ENCODE peak calls at places on chromosomes 1 and 21, in seven cellular contexts. R, S, L, C, Q, H and A are unnamed samples.

GRCh38 chr1:161209790-161210409 is 5.2 kb upstream of the FCER1G start:
- DNase-seq in S (peak), H (peak), C (peak), Q (peak), R (peak), L (no peak), A (peak)

GRCh38 chr21:14862794-14863720 is 201.7 kb downstream of the NRIP1 start:
- DNase-seq in R (no peak), S (peak), L (no peak), C (peak), H (no peak), Q (no peak), A (no peak)

GRCh38 chr1:196372896-196373536 is 235.2 kb downstream of the KCNT2 start:
- DNase-seq in S (peak), R (peak), Q (no peak), L (no peak), H (peak), C (peak), A (peak)

GRCh38 chr1:112172294-112172882 is 182.9 kb upstream of the KCND3 start:
- DNase-seq in R (peak), Q (peak), C (peak), H (peak), L (no peak), S (peak), A (no peak)

GRCh38 chr1:47023268-47024137 is at the start of gene CYP4X1:
- DNase-seq in H (no peak), R (no peak), S (no peak), C (no peak), L (no peak), Q (peak), A (no peak)

GRCh38 chr1:233109121-233109520 is 158.7 kb downstream of the NTPCR start:
- DNase-seq in R (no peak), C (no peak), S (no peak), Q (no peak), H (no peak), L (no peak), A (no peak)

GRCh38 chr1:202217516-202217915 is 23.9 kb downstream of the LGR6 start:
- DNase-seq in C (no peak), L (no peak), R (no peak), H (no peak), S (no peak), Q (no peak), A (no peak)

GRCh38 chr1:178052650-178053461 is 41.0 kb upstream of the RASAL2 start:
- DNase-seq in Q (no peak), L (no peak), C (peak), S (peak), R (peak), H (no peak), A (no peak)

GRCh38 chr1:177927021-177927596 is 42.7 kb downstream of the SEC16B start:
- DNase-seq in Q (no peak), C (no peak), R (no peak), S (peak), H (no peak), L (no peak), A (no peak)

GRCh38 chr21:33949516-33950424 is 34.2 kb upstream of the ATP5PO start:
- DNase-seq in C (no peak), L (peak), H (no peak), S (no peak), R (no peak), Q (no peak), A (no peak)

GRCh38 chr1:20183876-20184275 is 2.0 kb upstream of the UBXN10 start:
- DNase-seq in Q (no peak), C (peak), S (no peak), H (no peak), R (no peak), L (no peak), A (no peak)

GRCh38 chr1:53732912-53733317 is 6.0 kb downstream of the GLIS1 start:
- DNase-seq in R (no peak), C (no peak), S (peak), L (no peak), Q (no peak), H (no peak), A (no peak)

GRCh38 chr1:155976913-155977606 is 1.3 kb downstream of the ARHGEF2 start:
- DNase-seq in C (no peak), H (no peak), L (no peak), Q (no peak), R (no peak), S (no peak), A (no peak)

GRCh38 chr1:226029093-226029496 is 30.0 kb upstream of the SDE2 start:
- DNase-seq in C (peak), H (no peak), S (no peak), R (no peak), Q (no peak), L (peak), A (no peak)

GRCh38 chr1:212879947-212880690 is 22.0 kb downstream of the FLVCR1 start:
- DNase-seq in L (no peak), Q (no peak), R (no peak), C (no peak), S (no peak), H (no peak), A (no peak)

GRCh38 chr1:8682573-8682972 is 134.9 kb downstream of the RERE start:
- DNase-seq in L (no peak), Q (no peak), S (no peak), C (no peak), R (no peak), H (no peak), A (no peak)
- H3K4me2 ChIP-seq in L (no peak), Q (no peak), S (no peak), C (no peak), R (no peak), H (no peak), A (no peak)

DNA sequence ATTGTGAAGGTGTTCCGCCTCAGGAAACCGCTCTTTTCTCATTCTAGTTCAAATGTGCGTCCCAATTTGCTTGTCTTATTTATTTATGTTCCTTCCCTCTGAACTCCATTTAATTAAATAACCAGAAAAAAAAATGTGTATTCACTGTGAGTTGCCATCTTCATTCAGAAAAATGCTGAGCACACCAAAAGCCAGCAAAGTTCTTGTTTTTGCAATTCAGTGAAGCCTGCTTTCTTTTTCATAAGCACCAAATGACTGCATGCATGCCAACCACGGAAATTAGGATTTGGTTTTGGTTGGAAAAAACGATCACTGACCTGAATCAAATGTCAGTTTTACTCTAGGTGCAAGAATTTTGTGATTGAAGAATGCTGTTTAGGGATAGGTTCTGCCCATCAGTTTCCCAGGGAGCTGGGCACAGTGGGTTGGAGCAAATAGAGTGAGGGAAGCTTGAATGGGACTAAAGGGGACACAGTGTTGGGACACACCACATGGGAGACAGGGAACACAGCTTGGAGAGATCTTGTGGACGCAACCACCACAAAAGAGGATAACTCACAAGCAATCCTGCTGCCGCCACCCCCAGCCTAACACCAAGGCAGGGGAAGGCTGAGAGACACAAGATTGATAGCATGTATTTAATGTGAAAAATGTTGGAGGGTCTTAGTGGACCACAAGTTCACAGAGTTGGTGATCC is 183.4 kb upstream of the GALNT2 start:
- DNase-seq in Q (no peak), H (no peak), C (no peak), L (no peak), S (no peak), R (no peak), A (no peak)
- TF ChIP-seq CEBPB in Q (no peak), H (no peak), C (no peak), L (no peak), S (no peak), R (no peak), A (no peak)

GRCh38 chr1:204349602-204350001 is 10.1 kb downstream of the PLEKHA6 start:
- DNase-seq in R (no peak), Q (no peak), C (no peak), H (no peak), L (no peak), S (no peak), A (no peak)
- H3K4me2 ChIP-seq in R (no peak), Q (no peak), C (no peak), H (no peak), L (no peak), S (no peak), A (no peak)

GRCh38 chr1:164756741-164757140 is 197.8 kb downstream of the PBX1 start:
- DNase-seq in R (no peak), Q (no peak), H (no peak), S (peak), C (no peak), L (no peak), A (no peak)

GRCh38 chr1:164755674-164756073 is 196.7 kb downstream of the PBX1 start:
- DNase-seq in C (no peak), Q (no peak), L (no peak), S (no peak), H (no peak), R (no peak), A (no peak)

GRCh38 chr1:164753521-164754077 is 194.6 kb downstream of the PBX1 start:
- DNase-seq in C (no peak), L (no peak), S (no peak), Q (no peak), H (no peak), R (no peak), A (no peak)

GRCh38 chr1:164757627-164758026 is 198.6 kb downstream of the PBX1 start:
- DNase-seq in L (no peak), S (no peak), Q (no peak), H (no peak), R (no peak), C (no peak), A (no peak)

GRCh38 chr1:164754088-164754600 is 195.2 kb downstream of the PBX1 start:
- DNase-seq in R (no peak), S (peak), C (no peak), L (no peak), H (no peak), Q (no peak), A (no peak)
- TF ChIP-seq CEBPB in R (no peak), S (no peak), C (no peak), L (no peak), H (no peak), Q (no peak), A (no peak)

GRCh38 chr1:153958961-153959260 is 499 bp upstream of the CRTC2 start:
- DNase-seq in H (no peak), S (no peak), R (no peak), C (no peak), Q (no peak), L (no peak), A (no peak)
- H3K4me2 ChIP-seq in H (peak), S (peak), R (peak), C (peak), Q (peak), L (peak), A (peak)

GRCh38 chr1:15755021-15755642 is 3.5 kb upstream of the FBLIM1 start:
- DNase-seq in R (no peak), H (no peak), S (no peak), L (no peak), C (no peak), Q (no peak), A (no peak)

GRCh38 chr1:15757016-15757543 is 1.5 kb upstream of the FBLIM1 start:
- DNase-seq in L (no peak), C (no peak), S (no peak), H (no peak), R (no peak), Q (no peak), A (no peak)

GRCh38 chr1:15755643-15756040 is 3.0 kb upstream of the FBLIM1 start:
- DNase-seq in L (no peak), Q (no peak), H (no peak), R (no peak), C (no peak), S (no peak), A (no peak)

GRCh38 chr1:15757575-15758401 is 807 bp upstream of the FBLIM1 start:
- DNase-seq in L (no peak), S (peak), R (no peak), Q (no peak), C (no peak), H (peak), A (no peak)

GRCh38 chr1:15756143-15757015 is 2.2 kb upstream of the FBLIM1 start:
- DNase-seq in Q (no peak), R (no peak), S (no peak), H (no peak), L (no peak), C (peak), A (no peak)
- TF ChIP-seq CEBPB in Q (no peak), R (no peak), S (no peak), H (no peak), L (no peak), C (no peak), A (no peak)

GRCh38 chr1:206060840-206061239 is 7.9 kb downstream of the RHEX start:
- DNase-seq in H (no peak), L (no peak), Q (no peak), S (no peak), C (no peak), R (no peak), A (no peak)
- H3K4me2 ChIP-seq in H (no peak), L (no peak), Q (no peak), S (no peak), C (no peak), R (no peak), A (no peak)